ENCODE peak calls at places on chromosomes 1 and 21, in five cellular contexts. K is tibial nerve, E is transverse colon, I is stomach, A is esophagus muscularis mucosa. D is an unnamed sample.

GRCh38 chr1:150386546-150387080 is 22.7 kb downstream of the RPRD2 start:
- DNase-seq in E (no peak), K (no peak), I (no peak), A (no peak), D (no peak)

GRCh38 chr1:25001125-25001915 is 71.2 kb upstream of the RUNX3 start:
- DNase-seq in A (no peak), E (no peak), K (no peak), I (no peak), D (no peak)

GRCh38 chr1:93770640-93771039 is 89.0 kb upstream of the BCAR3 start:
- DNase-seq in K (no peak), A (no peak), E (no peak), I (no peak), D (no peak)

GRCh38 chr1:210416049-210416448 is 87.3 kb downstream of the HHAT start:
- DNase-seq in E (no peak), K (no peak), A (peak), I (no peak), D (no peak)

GRCh38 chr21:45200596-45201296 is 86.9 kb downstream of the POFUT2 start:
- DNase-seq in I (no peak), A (no peak), K (no peak), E (no peak), D (no peak)

GRCh38 chr1:148160048-148160395 is 7.9 kb upstream of the NBPF11 start:
- DNase-seq in K (no peak), I (no peak), A (no peak), E (no peak), D (no peak)

GRCh38 chr21:8991968-8992621 is 1529.3 kb upstream of the TPTE start:
- DNase-seq in K (no peak), I (no peak), E (no peak), A (peak), D (no peak)

GRCh38 chr1:113905435-113905861 is 322 bp downstream of the DCLRE1B start:
- DNase-seq in K (no peak), E (peak), I (peak), A (no peak), D (no peak)

GRCh38 chr1:27630859-27631491 is 4.0 kb downstream of the FGR start:
- DNase-seq in A (no peak), K (no peak), I (no peak), E (no peak), D (no peak)

GRCh38 chr1:201745023-201745422 is 83.9 kb upstream of the IPO9 start:
- DNase-seq in A (no peak), K (no peak), I (no peak), E (no peak), D (no peak)

GRCh38 chr1:10495942-10496341 is 21.2 kb downstream of the PEX14 start:
- DNase-seq in I (peak), E (no peak), A (no peak), K (no peak), D (no peak)

GRCh38 chr1:203545032-203545816 is 51.3 kb downstream of the OPTC start:
- DNase-seq in A (no peak), I (no peak), K (no peak), E (no peak), D (no peak)

GRCh38 chr1:99808391-99809115 is 41.6 kb upstream of the AGL start:
- DNase-seq in I (no peak), E (peak), K (no peak), A (no peak), D (peak)

GRCh38 chr1:201849372-201850052 is 20.6 kb downstream of the IPO9 start:
- DNase-seq in K (no peak), I (no peak), A (no peak), E (no peak), D (no peak)

GRCh38 chr1:106876384-106876783 is 180.1 kb upstream of the PRMT6 start:
- DNase-seq in I (no peak), K (no peak), E (no peak), A (no peak), D (no peak)

GRCh38 chr1:66999640-67000400 is 54.1 kb downstream of the SLC35D1 start:
- DNase-seq in I (no peak), A (no peak), K (no peak), E (no peak), D (no peak)

GRCh38 chr21:44966135-44967081 is 26.6 kb downstream of the SLX9 start:
- DNase-seq in E (no peak), I (no peak), A (no peak), K (no peak), D (peak)

GRCh38 chr1:181583598-181583997 is 100.3 kb downstream of the CACNA1E start:
- DNase-seq in I (peak), K (no peak), A (no peak), E (peak), D (no peak)

GRCh38 chr1:151790940-151791651 is 796 bp upstream of the TDRKH start:
- DNase-seq in A (no peak), I (no peak), E (peak), K (no peak), D (peak)

GRCh38 chr21:15768853-15769252 is 39.1 kb downstream of the USP25 start:
- DNase-seq in K (no peak), A (no peak), I (no peak), E (no peak), D (no peak)

GRCh38 chr1:3680488-3681230 is 28.3 kb downstream of the TP73 start:
- DNase-seq in I (no peak), E (no peak), A (no peak), K (no peak), D (no peak)

GRCh38 chr1:47432071-47433036 is 5.5 kb upstream of the FOXD2 start:
- DNase-seq in I (peak), K (peak), E (peak), A (no peak), D (peak)

GRCh38 chr1:241310451-241310850 is 46.6 kb downstream of the RGS7 start:
- DNase-seq in I (no peak), A (no peak), E (no peak), K (no peak), D (no peak)

GRCh38 chr1:101200513-101200912 is 36.3 kb upstream of the S1PR1 start:
- DNase-seq in I (no peak), E (no peak), A (no peak), K (no peak), D (no peak)

GRCh38 chr1:51717842-51718241 is 101.0 kb downstream of the OSBPL9 start:
- DNase-seq in E (no peak), A (no peak), I (no peak), K (no peak), D (no peak)

GRCh38 chr1:218408942-218409341 is 63.8 kb downstream of the TGFB2 start:
- DNase-seq in A (no peak), E (no peak), K (no peak), I (peak), D (no peak)

GRCh38 chr1:51518730-51519047 is 377 bp downstream of the EPS15 start:
- DNase-seq in E (peak), I (peak), K (no peak), A (no peak), D (peak)

GRCh38 chr1:246032111-246032551 is 474.9 kb downstream of the SMYD3 start:
- DNase-seq in A (no peak), K (no peak), I (no peak), E (no peak), D (peak)

GRCh38 chr1:11126544-11126943 is 26.9 kb upstream of the EXOSC10 start:
- DNase-seq in K (no peak), E (no peak), A (no peak), I (no peak), D (no peak)

GRCh38 chr1:230114245-230114651 is 47.2 kb downstream of the GALNT2 start:
- DNase-seq in I (no peak), A (no peak), K (no peak), E (no peak), D (no peak)

GRCh38 chr1:230113230-230113604 is 46.2 kb downstream of the GALNT2 start:
- DNase-seq in A (no peak), E (no peak), K (no peak), I (no peak), D (no peak)

GRCh38 chr1:230112782-230113181 is 45.7 kb downstream of the GALNT2 start:
- DNase-seq in K (no peak), I (no peak), A (no peak), E (no peak), D (no peak)

GRCh38 chr1:230112131-230112701 is 45.2 kb downstream of the GALNT2 start:
- DNase-seq in I (no peak), K (no peak), A (no peak), E (no peak), D (peak)

DNA sequence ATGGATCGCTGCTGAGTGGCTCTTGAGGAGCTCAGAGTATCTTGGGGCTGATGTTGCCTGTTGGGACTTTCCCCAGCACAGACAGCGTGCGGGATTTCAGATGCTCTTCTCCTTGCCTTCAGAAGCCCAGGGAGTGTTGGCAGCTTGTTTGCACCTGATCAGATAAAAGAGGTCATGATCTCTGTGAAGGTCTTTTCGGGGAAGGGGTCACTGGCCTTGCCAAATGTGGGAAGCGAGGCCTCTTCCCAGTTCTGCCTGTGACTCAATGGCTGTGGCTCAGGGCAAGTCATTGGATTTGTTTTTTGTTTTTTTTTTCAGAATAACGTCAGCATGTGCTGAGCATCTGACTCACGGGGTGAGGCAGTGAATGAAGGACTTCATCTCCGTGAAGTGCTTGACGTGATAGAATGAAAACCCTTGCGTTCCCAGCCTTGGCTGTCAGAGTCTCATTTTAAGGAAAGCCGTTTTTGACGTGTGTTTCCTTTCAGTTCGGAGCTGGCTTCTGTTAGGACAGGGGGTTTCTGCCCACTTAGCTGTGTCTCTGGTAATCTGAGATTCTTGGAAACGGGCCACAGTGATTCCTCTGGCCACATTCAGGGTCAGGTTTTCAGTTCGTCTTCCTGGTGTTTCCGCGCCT is 46.7 kb downstream of the GALNT2 start:
- DNase-seq in I (no peak), A (no peak), E (no peak), K (no peak), D (no peak)
- TF ChIP-seq EP300 in I (no peak), A (no peak), E (no peak), K (peak), D (no peak)

DNA sequence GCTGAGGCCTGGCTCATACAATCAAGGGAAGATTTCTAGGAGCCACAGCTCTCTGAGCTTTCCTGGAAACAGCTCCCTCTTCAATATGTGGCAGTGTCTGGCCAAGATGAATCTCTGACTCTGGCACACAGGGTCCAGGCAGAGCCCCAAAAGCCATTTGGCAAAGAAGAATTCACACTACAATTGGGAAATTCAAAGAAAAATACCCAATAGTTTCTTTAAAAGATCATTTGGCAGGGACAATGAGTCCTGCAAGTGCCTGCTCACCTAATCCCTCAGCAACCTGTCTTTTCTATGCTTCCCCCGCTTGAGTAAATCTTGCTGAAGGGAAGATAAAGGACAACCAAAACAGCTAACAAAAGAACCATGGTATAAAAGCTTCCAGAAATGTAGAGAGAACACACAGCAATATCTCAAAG is 124.6 kb downstream of the TGFBR3 start:
- DNase-seq in K (no peak), A (no peak), E (no peak), I (no peak), D (no peak)
- TF ChIP-seq EP300 in K (peak), A (peak), E (no peak), I (no peak), D (no peak)

DNA sequence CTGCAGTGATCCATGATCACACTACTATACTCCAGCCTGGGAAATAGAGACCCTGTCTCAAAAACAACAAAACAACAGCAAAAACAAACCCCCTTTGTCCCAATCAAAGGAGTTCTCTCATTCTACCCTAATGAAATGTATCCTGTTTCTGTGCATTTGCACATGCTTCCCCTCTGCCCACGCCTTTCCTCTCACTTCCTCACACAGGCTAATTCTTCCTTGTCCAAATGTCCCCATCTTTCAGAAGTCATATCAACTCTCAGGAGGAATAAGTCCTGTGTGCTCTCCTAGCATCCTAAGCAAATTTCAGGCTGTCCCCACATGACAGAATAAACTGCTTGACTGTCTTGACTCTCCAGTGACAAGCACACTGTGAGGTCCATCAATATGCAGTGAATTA is 8.1 kb upstream of the ATP1B1 start:
- DNase-seq in K (no peak), A (peak), I (no peak), E (no peak), D (no peak)
- TF ChIP-seq EP300 in K (no peak), A (no peak), I (no peak), E (no peak), D (no peak)

GRCh38 chr1:163165119-163165518 is 37.6 kb downstream of the RGS5 start:
- DNase-seq in A (no peak), I (no peak), K (no peak), E (no peak), D (no peak)

GRCh38 chr1:163169553-163169952 is 33.2 kb downstream of the RGS5 start:
- DNase-seq in K (no peak), E (no peak), I (no peak), A (no peak), D (no peak)

GRCh38 chr1:163170331-163170730 is 32.4 kb downstream of the RGS5 start:
- DNase-seq in A (no peak), E (no peak), I (no peak), K (no peak), D (no peak)

GRCh38 chr1:163166886-163167555 is 35.7 kb downstream of the RGS5 start:
- DNase-seq in A (no peak), I (no peak), E (no peak), K (no peak), D (no peak)

DNA sequence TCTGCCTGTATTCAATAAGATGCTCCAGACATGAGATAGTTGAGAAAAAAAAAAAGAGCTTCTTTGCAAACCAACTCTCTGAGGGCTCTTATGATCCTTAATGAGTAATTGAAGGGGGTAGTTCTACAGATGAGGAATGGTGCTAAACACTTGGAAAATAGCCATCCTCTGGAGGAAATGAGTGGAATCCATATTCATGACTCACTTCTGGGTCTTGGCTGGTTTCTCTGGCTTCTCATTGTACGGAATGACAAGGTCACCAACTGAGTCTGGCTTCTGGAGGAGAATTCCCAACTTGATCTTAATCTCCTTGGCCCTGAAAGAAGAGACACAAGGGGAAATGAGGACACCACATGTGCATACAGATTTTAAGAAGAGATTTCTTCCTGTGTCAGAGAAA is 34.7 kb downstream of the RGS5 start:
- DNase-seq in A (no peak), K (no peak), I (no peak), E (no peak), D (no peak)
- TF ChIP-seq EP300 in A (no peak), K (peak), I (no peak), E (no peak), D (peak)

D was measured in SK-N-SH.